ENCODE peak calls at places on chromosome 14, in five cellular contexts. Z is K562, V is HCT116, T is HepG2, M is GM12878. W is an unnamed sample.

GRCh38 chr14:64944861-64945260 is 2.3 kb upstream of the GPX2 start:
- DNase-seq in Z (no peak), V (no peak), T (no peak), M (no peak), W (no peak)

GRCh38 chr14:63504628-63505027 is 38.5 kb downstream of the PPP2R5E start:
- DNase-seq in Z (no peak), V (no peak), T (no peak), M (no peak), W (no peak)

GRCh38 chr14:67432088-67432564 is 20.2 kb upstream of the PLEK2 start:
- DNase-seq in Z (no peak), V (no peak), T (no peak), M (no peak), W (no peak)

GRCh38 chr14:95442633-95443021 is 73.8 kb downstream of the SYNE3 start:
- DNase-seq in Z (peak; percentile 77), V (peak; percentile 49), T (peak; percentile 66), M (peak; percentile 28), W (no peak)

GRCh38 chr14:71638523-71639196 is 293.6 kb upstream of the RGS6 start:
- DNase-seq in Z (no peak), V (no peak), T (no peak), M (no peak), W (no peak)

GRCh38 chr14:104334812-104335161 is 196.4 kb downstream of the KIF26A start:
- DNase-seq in Z (no peak), V (no peak), T (no peak), M (no peak), W (no peak)

GRCh38 chr14:52902971-52903385 is 47.9 kb downstream of the FERMT2 start:
- DNase-seq in Z (no peak), V (no peak), T (no peak), M (no peak), W (no peak)

GRCh38 chr14:51182166-51182565 is 57.9 kb upstream of the TMX1 start:
- DNase-seq in Z (no peak), V (no peak), T (no peak), M (no peak), W (no peak)

GRCh38 chr14:94361682-94362081 is 26.7 kb downstream of the SERPINA1 start:
- DNase-seq in Z (no peak), V (no peak), T (no peak), M (no peak), W (no peak)

GRCh38 chr14:100902295-100902694 is 1.2 kb downstream of the RTL1 start:
- DNase-seq in Z (peak; percentile 44), V (peak; percentile 7), T (peak; percentile 52), M (no peak), W (no peak)
- TF ChIP-seq YY1 in Z (no peak), V (no peak), T (peak; percentile 14), M (no peak), W (no peak)

GRCh38 chr14:66228267-66228970 is 257.8 kb upstream of the CCDC196 start:
- DNase-seq in Z (no peak), V (peak; percentile 3), T (no peak), M (no peak), W (no peak)
- H3K9ac ChIP-seq in Z (no peak overlapping the region), V (no peak overlapping the region), T (no peak overlapping the region), M (no peak overlapping the region), W (no peak overlapping the region)

GRCh38 chr14:92546347-92547053 is 32.9 kb downstream of the RIN3 start:
- DNase-seq in Z (peak; percentile 8), V (no peak), T (no peak), M (no peak), W (no peak)
- TF ChIP-seq YY1 in Z (no peak), V (no peak), T (no peak), M (no peak), W (no peak)

GRCh38 chr14:25049559-25050493 is at the start of gene STXBP6:
- DNase-seq in Z (no peak), V (no peak), T (peak; percentile 65), M (no peak), W (no peak)
- H3K9ac ChIP-seq in Z (no peak within 1 kb of the TSS), V (no peak within 1 kb of the TSS), T (peak within 1 kb of the TSS; percentile 56), M (no peak within 1 kb of the TSS), W (peak within 1 kb of the TSS; percentile 67)

GRCh38 chr14:97350415-97350814 is 553.2 kb downstream of the VRK1 start:
- DNase-seq in Z (no peak), V (no peak), T (no peak), M (no peak), W (no peak)

GRCh38 chr14:97349946-97350345 is 552.8 kb downstream of the VRK1 start:
- DNase-seq in Z (no peak), V (no peak), T (peak; percentile 13), M (no peak), W (no peak)

GRCh38 chr14:97354119-97354722 is 557.0 kb downstream of the VRK1 start:
- DNase-seq in Z (no peak), V (no peak), T (no peak), M (no peak), W (no peak)

GRCh38 chr14:97353102-97353501 is 555.9 kb downstream of the VRK1 start:
- DNase-seq in Z (no peak), V (no peak), T (no peak), M (no peak), W (no peak)

GRCh38 chr14:97350894-97351713 is 553.9 kb downstream of the VRK1 start:
- DNase-seq in Z (no peak), V (no peak), T (no peak), M (no peak), W (no peak)
- TF ChIP-seq YY1 in Z (no peak), V (no peak), T (no peak), M (no peak), W (no peak)

W was measured in NT2/D1.